ENCODE peak calls at places on chromosome 7, in four cellular contexts. H is HS-5, D is GDM1, Y is NCI-H1417. F is an unnamed sample.

GRCh38 chr7:25455649-25456251 is 227.5 kb upstream of the NPVF start:
- DNase-seq in H (no peak), D (no peak), Y (no peak), F (no peak)

GRCh38 chr7:83882551-83882950 is 233.6 kb upstream of the SEMA3E start:
- DNase-seq in H (no peak), D (no peak), Y (peak), F (no peak)

GRCh38 chr7:94666879-94667587 is 11.1 kb upstream of the SGCE start:
- DNase-seq in H (no peak), D (no peak), Y (peak), F (no peak)

GRCh38 chr7:49763791-49764190 is 9.6 kb upstream of the VWC2 start:
- DNase-seq in H (no peak), D (no peak), Y (no peak), F (no peak)

GRCh38 chr7:80722596-80723141 is 84.2 kb downstream of the CD36 start:
- DNase-seq in H (peak), D (no peak), Y (no peak), F (no peak)

GRCh38 chr7:47757946-47758371 is 176.0 kb upstream of the TNS3 start:
- DNase-seq in H (peak), D (no peak), Y (no peak), F (no peak)

GRCh38 chr7:57867884-57868701 is 418.1 kb downstream of the ZNF716 start:
- DNase-seq in H (no peak), D (no peak), Y (peak), F (peak)

GRCh38 chr7:132895231-132895630 is 186.7 kb downstream of the CHCHD3 start:
- DNase-seq in H (no peak), D (no peak), Y (no peak), F (no peak)

GRCh38 chr7:144384071-144384470 is 19.4 kb downstream of the NOBOX start:
- DNase-seq in H (no peak), D (no peak), Y (no peak), F (no peak)